ENCODE peak calls at places on chromosomes 16 and 17, in five cellular contexts. M is hepatic stellate cell, N is NCI-H526, D is AG20443, V is body of pancreas. Z is an unnamed sample.

GRCh38 chr16:57688987-57689771 is 5.4 kb upstream of the DRC7 start:
- DNase-seq in M (no peak), N (no peak), D (no peak), V (peak), Z (no peak)

GRCh38 chr16:22091721-22092120 is 620 bp upstream of the VWA3A start:
- DNase-seq in M (no peak), N (no peak), D (no peak), V (no peak), Z (peak)

GRCh38 chr17:54903375-54903774 is 2.7 kb downstream of the TOM1L1 start:
- DNase-seq in M (no peak), N (no peak), D (peak), V (peak), Z (peak)

GRCh38 chr17:55348749-55349354 is 72.8 kb downstream of the MMD start:
- DNase-seq in M (peak), N (no peak), D (peak), V (peak), Z (peak)

GRCh38 chr16:23679274-23679985 is 741 bp downstream of the PLK1 start:
- DNase-seq in M (peak), N (peak), D (peak), V (no peak), Z (no peak)

GRCh38 chr16:908526-909155 is 62.1 kb downstream of the LMF1 start:
- DNase-seq in M (no peak), N (no peak), D (no peak), V (no peak), Z (no peak)

GRCh38 chr16:51638338-51639135 is 487.5 kb upstream of the SALL1 start:
- DNase-seq in M (no peak), N (no peak), D (peak), V (no peak), Z (peak)

GRCh38 chr17:78375401-78376079 is 2.9 kb upstream of the PGS1 start:
- DNase-seq in M (peak), N (no peak), D (peak), V (peak), Z (peak)

GRCh38 chr17:50079334-50080095 is 15.6 kb upstream of the PDK2 start:
- DNase-seq in M (peak), N (peak), D (no peak), V (no peak), Z (peak)

GRCh38 chr16:66511615-66512500 is 38.1 kb downstream of the TK2 start:
- DNase-seq in M (peak), N (no peak), D (peak), V (no peak), Z (peak)

GRCh38 chr16:75559564-75560372 is 3.7 kb upstream of the TMEM231 start:
- DNase-seq in M (peak), N (no peak), D (peak), V (no peak), Z (peak)

GRCh38 chr16:57155702-57156350 is 30.0 kb downstream of the PSME3IP1 start:
- DNase-seq in M (no peak), N (no peak), D (no peak), V (no peak), Z (no peak)

GRCh38 chr17:80106176-80106575 is 4.8 kb downstream of the GAA start:
- DNase-seq in M (no peak), N (no peak), D (peak), V (no peak), Z (no peak)

GRCh38 chr16:52466998-52467397 is 79.9 kb downstream of the TOX3 start:
- DNase-seq in M (no peak), N (no peak), D (no peak), V (no peak), Z (no peak)

GRCh38 chr17:21213491-21214014 is 408 bp downstream of the TMEM11 start:
- DNase-seq in M (no peak), N (no peak), D (peak), V (peak), Z (no peak)

GRCh38 chr17:41917957-41918391 is 777 bp downstream of the ACLY start:
- DNase-seq in M (no peak), N (no peak), D (no peak), V (peak), Z (no peak)